ENCODE peak calls at places on chromosomes 13 and 19, in seven cellular contexts. One of them, this sample, is unnamed.

GRCh38 chr19:40713939-40714338 is 2.7 kb downstream of the COQ8B start:
- DNase-seq in GM12891: no peak
- DNase-seq in H1: no peak
- DNase-seq in SK-N-SH: no peak
- DNase-seq in HepG2: no peak
- DNase-seq in GM12878: no peak
- DNase-seq in K562: no peak
- DNase-seq in this sample: no peak

GRCh38 chr13:94641432-94641941 is 39.8 kb downstream of the GPR180 start:
- DNase-seq in GM12891: no peak
- DNase-seq in H1: no peak
- DNase-seq in SK-N-SH: peak; percentile 26
- DNase-seq in HepG2: no peak
- DNase-seq in GM12878: no peak
- DNase-seq in K562: no peak
- DNase-seq in this sample: no peak

GRCh38 chr13:30037766-30038165 is 187.3 kb upstream of the UBL3 start:
- DNase-seq in GM12891: no peak
- DNase-seq in H1: no peak
- DNase-seq in SK-N-SH: no peak
- DNase-seq in HepG2: no peak
- DNase-seq in GM12878: no peak
- DNase-seq in K562: no peak
- DNase-seq in this sample: no peak

GRCh38 chr13:50075619-50076097 is 60.4 kb downstream of the KCNRG start:
- DNase-seq in GM12891: no peak
- DNase-seq in H1: no peak
- DNase-seq in SK-N-SH: peak; percentile 32
- DNase-seq in HepG2: no peak
- DNase-seq in GM12878: no peak
- DNase-seq in K562: no peak
- DNase-seq in this sample: no peak

GRCh38 chr13:62710766-62711165 is 1295.1 kb upstream of the PCDH20 start:
- DNase-seq in GM12891: no peak
- DNase-seq in H1: no peak
- DNase-seq in SK-N-SH: no peak
- DNase-seq in HepG2: no peak
- DNase-seq in GM12878: no peak
- DNase-seq in K562: no peak
- DNase-seq in this sample: no peak

GRCh38 chr13:40697711-40698110 is 31.3 kb upstream of the FOXO1 start:
- DNase-seq in GM12891: no peak
- DNase-seq in H1: no peak
- DNase-seq in SK-N-SH: no peak
- DNase-seq in HepG2: no peak
- DNase-seq in GM12878: no peak
- DNase-seq in K562: no peak
- DNase-seq in this sample: no peak

GRCh38 chr19:37977992-37978391 is 71.0 kb downstream of the SIPA1L3 start:
- DNase-seq in GM12891: no peak
- DNase-seq in H1: no peak
- DNase-seq in SK-N-SH: no peak
- DNase-seq in HepG2: no peak
- DNase-seq in GM12878: no peak
- DNase-seq in K562: no peak
- DNase-seq in this sample: no peak

GRCh38 chr19:54523403-54523802 is 20.8 kb downstream of the LAIR2 start:
- DNase-seq in GM12891: no peak
- DNase-seq in H1: no peak
- DNase-seq in SK-N-SH: no peak
- DNase-seq in HepG2: no peak
- DNase-seq in GM12878: peak; percentile 71
- DNase-seq in K562: no peak
- DNase-seq in this sample: no peak

DNA sequence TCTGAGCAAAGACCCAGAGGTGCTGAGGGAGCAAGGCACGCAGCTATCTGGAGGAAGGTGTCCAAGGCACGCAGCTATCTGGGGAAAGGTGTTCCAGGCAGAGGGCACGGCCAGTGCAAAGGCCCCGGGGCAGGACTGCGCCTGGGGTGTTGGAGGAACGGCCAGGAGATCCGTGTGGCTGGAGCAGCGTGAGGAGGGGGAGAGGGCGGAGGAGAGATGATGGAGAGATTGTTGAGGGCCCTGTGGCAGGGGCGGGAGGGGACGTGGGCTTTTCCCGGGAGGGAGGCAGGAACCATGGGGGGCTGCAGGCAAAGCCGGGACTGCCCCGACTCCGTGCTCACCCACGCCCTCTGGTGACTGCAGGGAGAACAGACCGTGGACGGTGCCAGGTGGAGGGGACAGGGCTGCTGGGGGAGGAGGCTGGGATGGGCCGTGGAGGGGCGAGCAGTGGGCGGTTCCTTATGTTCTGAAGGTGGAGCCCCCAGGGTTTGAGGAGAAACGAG is 13.3 kb upstream of the MISP start:
- DNase-seq in GM12891: peak; percentile 87
- DNase-seq in H1: peak; percentile 43
- DNase-seq in SK-N-SH: peak; percentile 95
- DNase-seq in HepG2: peak; percentile 41
- DNase-seq in GM12878: no peak
- DNase-seq in K562: peak; percentile 82
- DNase-seq in this sample: peak; percentile 82
- TF ChIP-seq TAF1 in GM12891: no peak
- TF ChIP-seq TAF1 in H1: no peak
- TF ChIP-seq TAF1 in SK-N-SH: no peak
- TF ChIP-seq TAF1 in HepG2: no peak
- TF ChIP-seq TAF1 in GM12878: no peak
- TF ChIP-seq TAF1 in K562: no peak
- TF ChIP-seq TAF1 in this sample: no peak

GRCh38 chr19:7120499-7120898 is 51.0 kb downstream of the ZNF557 start:
- DNase-seq in GM12891: no peak
- DNase-seq in H1: no peak
- DNase-seq in SK-N-SH: no peak
- DNase-seq in HepG2: no peak
- DNase-seq in GM12878: no peak
- DNase-seq in K562: no peak
- DNase-seq in this sample: no peak
- TF ChIP-seq TAF1 in GM12891: no peak
- TF ChIP-seq TAF1 in H1: no peak
- TF ChIP-seq TAF1 in SK-N-SH: no peak
- TF ChIP-seq TAF1 in HepG2: no peak
- TF ChIP-seq TAF1 in GM12878: no peak
- TF ChIP-seq TAF1 in K562: no peak
- TF ChIP-seq TAF1 in this sample: no peak

DNA sequence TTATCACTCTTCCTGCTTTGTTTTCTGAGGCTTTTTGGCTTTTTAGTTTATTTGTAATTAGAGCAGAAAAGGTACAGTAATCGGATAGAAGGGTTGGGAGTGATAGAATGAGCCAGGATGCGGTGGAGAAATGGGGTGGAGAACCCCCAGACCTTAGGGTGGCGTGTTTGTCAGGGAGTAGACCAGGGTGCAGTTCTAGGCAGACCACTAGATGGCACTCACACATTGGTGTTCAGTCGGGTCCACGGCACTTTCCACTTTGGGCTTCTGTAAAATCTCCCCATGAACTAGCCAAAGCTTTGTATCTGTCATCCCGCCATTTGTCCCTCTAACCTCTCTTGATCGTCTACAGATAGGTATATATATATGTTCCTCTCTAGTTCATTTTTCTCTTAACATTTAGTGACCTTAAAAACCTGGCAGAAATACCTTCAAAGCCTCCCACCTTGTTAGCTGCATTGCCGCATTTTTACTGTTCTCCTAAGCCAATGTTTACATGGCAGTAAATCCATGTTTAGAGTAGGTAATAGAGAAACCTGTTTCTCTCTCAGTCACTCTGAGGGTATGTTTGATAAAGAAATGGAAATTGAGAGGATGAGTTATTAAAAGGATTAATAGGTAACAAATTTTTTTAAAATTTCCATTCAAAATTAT is 154.9 kb downstream of the TM9SF2 start:
- DNase-seq in GM12891: peak; percentile 43
- DNase-seq in H1: peak; percentile 46
- DNase-seq in SK-N-SH: peak; percentile 79
- DNase-seq in HepG2: peak; percentile 57
- DNase-seq in GM12878: peak; percentile 40
- DNase-seq in K562: peak; percentile 63
- DNase-seq in this sample: peak; percentile 56
- TF ChIP-seq TAF1 in GM12891: no peak
- TF ChIP-seq TAF1 in H1: no peak
- TF ChIP-seq TAF1 in SK-N-SH: no peak
- TF ChIP-seq TAF1 in HepG2: no peak
- TF ChIP-seq TAF1 in GM12878: no peak
- TF ChIP-seq TAF1 in K562: no peak
- TF ChIP-seq TAF1 in this sample: no peak

GRCh38 chr13:111415765-111416164 is 95.3 kb downstream of the TEX29 start:
- DNase-seq in GM12891: no peak
- DNase-seq in H1: no peak
- DNase-seq in SK-N-SH: no peak
- DNase-seq in HepG2: no peak
- DNase-seq in GM12878: no peak
- DNase-seq in K562: no peak
- DNase-seq in this sample: no peak

GRCh38 chr13:111415216-111415615 is 94.8 kb downstream of the TEX29 start:
- DNase-seq in GM12891: no peak
- DNase-seq in H1: no peak
- DNase-seq in SK-N-SH: no peak
- DNase-seq in HepG2: no peak
- DNase-seq in GM12878: no peak
- DNase-seq in K562: no peak
- DNase-seq in this sample: no peak

GRCh38 chr13:111420113-111420876 is 99.9 kb downstream of the TEX29 start:
- DNase-seq in GM12891: no peak
- DNase-seq in H1: no peak
- DNase-seq in SK-N-SH: no peak
- DNase-seq in HepG2: no peak
- DNase-seq in GM12878: no peak
- DNase-seq in K562: no peak
- DNase-seq in this sample: no peak

GRCh38 chr13:111421216-111421615 is 100.8 kb downstream of the TEX29 start:
- DNase-seq in GM12891: no peak
- DNase-seq in H1: no peak
- DNase-seq in SK-N-SH: no peak
- DNase-seq in HepG2: no peak
- DNase-seq in GM12878: no peak
- DNase-seq in K562: no peak
- DNase-seq in this sample: no peak

GRCh38 chr13:111418101-111418500 is 97.7 kb downstream of the TEX29 start:
- DNase-seq in GM12891: no peak
- DNase-seq in H1: no peak
- DNase-seq in SK-N-SH: no peak
- DNase-seq in HepG2: no peak
- DNase-seq in GM12878: no peak
- DNase-seq in K562: no peak
- DNase-seq in this sample: no peak
- TF ChIP-seq TAF1 in GM12891: no peak
- TF ChIP-seq TAF1 in H1: no peak
- TF ChIP-seq TAF1 in SK-N-SH: no peak
- TF ChIP-seq TAF1 in HepG2: no peak
- TF ChIP-seq TAF1 in GM12878: no peak
- TF ChIP-seq TAF1 in K562: no peak
- TF ChIP-seq TAF1 in this sample: no peak

GRCh38 chr19:18425515-18426415 is 6.6 kb downstream of the SSBP4 start:
- DNase-seq in GM12891: no peak
- DNase-seq in H1: no peak
- DNase-seq in SK-N-SH: no peak
- DNase-seq in HepG2: no peak
- DNase-seq in GM12878: no peak
- DNase-seq in K562: no peak
- DNase-seq in this sample: no peak
- TF ChIP-seq TAF1 in GM12891: no peak
- TF ChIP-seq TAF1 in H1: no peak
- TF ChIP-seq TAF1 in SK-N-SH: no peak
- TF ChIP-seq TAF1 in HepG2: no peak
- TF ChIP-seq TAF1 in GM12878: no peak
- TF ChIP-seq TAF1 in K562: no peak
- TF ChIP-seq TAF1 in this sample: no peak

DNA sequence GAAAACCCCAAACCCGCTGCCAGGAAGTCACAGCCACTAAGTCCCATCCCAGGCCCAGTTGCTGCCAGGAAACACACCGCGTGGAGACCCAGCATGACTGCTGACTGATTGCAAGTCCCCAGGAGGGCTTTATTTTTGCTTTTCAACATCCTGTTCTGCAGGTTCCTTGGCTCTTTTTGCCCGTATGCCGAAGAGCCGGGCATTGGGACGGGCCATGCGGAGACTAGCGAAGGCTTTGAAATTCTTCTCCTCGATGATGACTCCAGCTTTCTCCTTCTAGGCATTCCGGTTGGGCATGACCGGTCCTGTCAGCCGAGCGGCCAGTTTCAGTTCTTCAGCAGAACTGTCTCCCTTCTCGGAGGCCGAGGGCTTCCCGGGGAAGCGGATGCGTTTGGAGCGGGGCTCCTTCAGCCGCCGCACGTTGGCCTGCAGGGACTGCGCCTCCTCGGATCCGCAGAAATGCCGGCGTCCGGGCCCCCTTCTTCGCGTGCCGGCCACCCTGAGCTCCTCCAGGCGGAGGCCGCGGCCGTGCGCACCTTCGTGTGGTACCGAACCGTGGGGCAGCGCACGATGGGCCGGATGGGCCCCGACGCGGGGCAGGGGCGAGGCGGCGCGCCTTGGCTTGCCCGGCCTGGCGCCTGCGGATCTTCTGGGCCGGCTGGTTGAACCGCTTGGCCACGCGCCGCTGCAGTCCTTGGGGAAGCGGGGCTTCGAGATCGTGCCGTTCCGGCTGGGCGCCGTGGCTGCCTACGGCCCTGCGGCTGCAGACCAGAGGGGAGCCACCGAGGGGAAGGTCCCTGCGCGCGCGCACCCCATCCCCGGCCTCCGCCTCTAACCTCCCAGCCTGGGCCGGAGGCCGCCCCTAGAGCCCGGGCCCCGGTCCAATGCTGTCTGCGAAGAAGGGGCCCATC is 15.2 kb downstream of the ZSCAN5C start:
- DNase-seq in GM12891: no peak
- DNase-seq in H1: peak; percentile 27
- DNase-seq in SK-N-SH: peak; percentile 39
- DNase-seq in HepG2: no peak
- DNase-seq in GM12878: no peak
- DNase-seq in K562: no peak
- DNase-seq in this sample: peak; percentile 26
- TF ChIP-seq TAF1 in GM12891: no peak
- TF ChIP-seq TAF1 in H1: no peak
- TF ChIP-seq TAF1 in SK-N-SH: no peak
- TF ChIP-seq TAF1 in HepG2: no peak
- TF ChIP-seq TAF1 in GM12878: no peak
- TF ChIP-seq TAF1 in K562: no peak
- TF ChIP-seq TAF1 in this sample: no peak